ENCODE peak calls at places on chromosome 22, in ten cellular contexts. W is endothelial cell, K is fibroblast of mammary gland, H is Calu3, V is coronary artery, L is kidney, P is MM.1S, U is type B pancreatic cell, A is neural crest cell, B is foreskin fibroblast. O is an unnamed sample.

GRCh38 chr22:50444663-50445062 is 30.2 kb downstream of the SBF1 start:
- DNase-seq in W (no peak), K (peak; percentile 89), H (peak; percentile 40), V (no peak), L (peak; percentile 76), P (no peak), U (no peak), A (no peak), B (peak; percentile 83), O (no peak)

GRCh38 chr22:44455963-44456358 is 42.1 kb downstream of the RTL6 start:
- DNase-seq in W (no peak), K (no peak), H (no peak), V (peak; percentile 11), L (no peak), P (no peak), U (no peak), A (no peak), B (no peak), O (no peak)

GRCh38 chr22:35705141-35705540 is 12.5 kb upstream of the APOL5 start:
- DNase-seq in W (no peak), K (peak; percentile 88), H (no peak), V (no peak), L (no peak), P (no peak), U (no peak), A (no peak), B (peak; percentile 76), O (no peak)

GRCh38 chr22:31286360-31287255 is 5.7 kb downstream of the PIK3IP1 start:
- DNase-seq in W (no peak), K (no peak), H (no peak), V (no peak), L (no peak), P (peak; percentile 71), U (no peak), A (no peak), B (no peak), O (peak; percentile 85)

GRCh38 chr22:50733521-50734342 is 4.3 kb upstream of the ACR start:
- DNase-seq in W (peak; percentile 9), K (peak; percentile 51), H (no peak), V (no peak), L (peak; percentile 56), P (peak; percentile 73), U (peak; percentile 65), A (no peak), B (peak; percentile 60), O (peak; percentile 78)

GRCh38 chr22:30439226-30439625 is 13.7 kb downstream of the MTFP1 start:
- DNase-seq in W (no peak), K (no peak), H (no peak), V (no peak), L (peak; percentile 10), P (no peak), U (no peak), A (no peak), B (no peak), O (no peak)

GRCh38 chr22:17113600-17113999 is 7.6 kb downstream of the TMEM121B start:
- DNase-seq in W (no peak), K (no peak), H (no peak), V (no peak), L (no peak), P (no peak), U (no peak), A (no peak), B (no peak), O (no peak)

GRCh38 chr22:43953988-43954771 is 1.1 kb upstream of the SAMM50 start:
- DNase-seq in W (no peak), K (no peak), H (no peak), V (no peak), L (no peak), P (no peak), U (no peak), A (no peak), B (no peak), O (no peak)

GRCh38 chr22:30176431-30176830 is 70.1 kb downstream of the LIF start:
- DNase-seq in W (no peak), K (no peak), H (no peak), V (no peak), L (no peak), P (no peak), U (no peak), A (no peak), B (no peak), O (peak; percentile 30)

GRCh38 chr22:32323513-32324164 is 34.0 kb upstream of the RFPL3 start:
- DNase-seq in W (no peak), K (no peak), H (no peak), V (peak; percentile 62), L (peak; percentile 32), P (no peak), U (peak; percentile 55), A (no peak), B (no peak), O (peak; percentile 60)

GRCh38 chr22:30424471-30425326 is 869 bp upstream of the MTFP1 start:
- DNase-seq in W (no peak), K (peak; percentile 57), H (peak; percentile 23), V (no peak), L (peak; percentile 60), P (peak; percentile 40), U (no peak), A (peak; percentile 21), B (no peak), O (no peak)

DNA sequence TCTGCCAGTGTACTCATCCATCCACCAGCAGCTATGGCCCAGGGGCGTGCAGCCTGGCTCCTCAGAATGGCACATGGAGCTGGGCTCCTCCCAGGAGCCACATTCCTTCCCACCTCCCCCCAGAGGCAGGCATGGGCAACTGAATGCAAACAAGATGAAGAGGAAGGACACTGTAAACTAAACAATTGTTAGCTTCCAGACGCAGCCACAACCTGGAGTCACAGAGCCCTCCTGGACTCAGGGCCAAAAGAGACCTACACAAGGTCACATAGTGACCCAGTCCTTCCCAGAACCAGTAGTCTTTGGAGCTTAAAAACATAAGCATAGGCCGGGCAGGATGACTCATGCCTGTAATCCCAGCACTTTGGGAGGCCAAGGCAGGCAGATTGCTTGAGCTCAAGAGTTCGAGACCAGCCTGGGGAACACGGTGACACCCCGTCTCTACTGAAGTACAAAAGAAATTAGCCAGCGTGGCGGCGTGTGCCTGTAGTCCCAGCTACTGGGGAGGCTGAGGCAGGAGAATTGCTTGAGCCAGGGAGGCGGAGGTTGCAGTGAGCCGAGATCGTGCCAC is 30.7 kb upstream of the CLDN5 start:
- DNase-seq in W (peak; percentile 50), K (peak; percentile 14), H (peak; percentile 47), V (no peak), L (no peak), P (no peak), U (no peak), A (no peak), B (no peak), O (no peak)
- TF ChIP-seq CTCF in W (peak; percentile 34), K (no peak), H (no peak), V (no peak), L (no peak), P (no peak), U (peak; percentile 41), A (peak; percentile 43), B (peak; percentile 22), O (no peak)

GRCh38 chr22:37420656-37421467 is 6.4 kb downstream of the ELFN2 start:
- DNase-seq in W (no peak), K (peak; percentile 50), H (no peak), V (no peak), L (no peak), P (no peak), U (no peak), A (no peak), B (no peak), O (peak; percentile 55)
- TF ChIP-seq CTCF in W (peak; percentile 10), K (no peak), H (peak; percentile 13), V (no peak), L (no peak), P (no peak), U (peak; percentile 42), A (no peak), B (no peak), O (no peak)

DNA sequence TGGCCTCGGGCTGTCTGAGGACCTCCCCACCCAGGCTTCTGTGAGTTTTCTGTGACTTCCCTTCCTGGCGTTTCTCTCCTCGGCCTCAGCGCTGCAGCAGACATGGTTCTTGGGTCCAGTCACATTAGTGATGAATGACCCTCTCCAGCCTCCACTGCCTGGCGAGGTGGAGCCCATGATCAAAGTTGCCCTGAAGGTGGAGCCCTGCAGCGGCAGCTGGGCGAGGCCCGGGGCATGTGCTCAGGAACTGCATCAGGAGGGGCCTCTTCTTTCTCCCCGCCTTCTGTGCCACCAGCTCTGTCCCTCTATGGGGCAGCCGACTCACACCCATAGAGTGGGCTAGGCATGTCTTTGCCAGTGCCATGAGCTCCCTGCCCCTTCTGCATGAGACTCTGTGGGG is 1079.7 kb downstream of the TBC1D22A start:
- DNase-seq in W (no peak), K (no peak), H (no peak), V (no peak), L (no peak), P (no peak), U (no peak), A (no peak), B (no peak), O (no peak)
- TF ChIP-seq CTCF in W (no peak), K (no peak), H (no peak), V (no peak), L (no peak), P (no peak), U (no peak), A (no peak), B (no peak), O (no peak)

GRCh38 chr22:23775779-23776375 is 3.2 kb downstream of the MMP11 start:
- DNase-seq in W (no peak), K (no peak), H (no peak), V (no peak), L (no peak), P (no peak), U (no peak), A (no peak), B (no peak), O (no peak)
- TF ChIP-seq CTCF in W (no peak), K (no peak), H (no peak), V (no peak), L (no peak), P (peak; percentile 5), U (no peak), A (no peak), B (no peak), O (no peak)

DNA sequence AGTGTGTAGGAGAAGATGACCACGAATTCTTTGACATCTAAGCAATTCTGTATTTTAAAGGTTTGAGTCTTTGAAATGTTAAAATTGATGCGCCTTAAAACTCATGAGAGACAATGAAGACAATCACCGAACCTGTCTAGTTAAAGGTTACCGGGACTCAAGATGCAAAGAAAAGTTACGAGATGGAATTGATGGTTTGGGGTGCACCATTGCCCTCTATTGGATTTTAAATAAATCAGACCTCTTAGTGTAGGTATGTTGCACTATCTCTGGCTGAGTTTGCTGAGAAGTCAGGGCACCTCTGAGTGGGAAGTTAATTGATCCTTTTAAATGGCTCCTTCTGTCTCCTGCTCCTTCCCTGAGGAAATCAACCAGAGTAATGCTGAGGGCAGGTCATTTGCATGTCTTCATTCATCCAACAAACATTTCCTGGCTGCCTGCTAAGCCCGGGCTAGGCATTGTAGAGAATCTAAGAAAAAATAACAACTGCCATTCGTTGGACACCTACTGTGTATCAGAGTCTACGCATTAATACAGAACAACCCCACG is 19.4 kb upstream of the TMA7B start:
- DNase-seq in W (no peak), K (peak; percentile 10), H (no peak), V (no peak), L (no peak), P (no peak), U (no peak), A (no peak), B (no peak), O (no peak)
- TF ChIP-seq CTCF in W (no peak), K (no peak), H (no peak), V (no peak), L (no peak), P (no peak), U (no peak), A (no peak), B (no peak), O (no peak)

O was measured in lower leg skin.